ENCODE peak calls at places on chromosomes 3 and 15, in four cellular contexts. One of them, this sample, is unnamed.
A peak's percentile ranks its signal among the peaks of the same experiment; 100 is the strongest.

GRCh38 chr15:101490408-101490891 is 943 bp upstream of the PCSK6 start:
- DNase-seq in NCI-H748 treated with DMSO at 0.1 percent for 48 hours: no peak
- DNase-seq in activated CD8-positive, alpha-beta memory T cell treated with anti-CD3 and anti-CD28 coated beads for 24 hours: no peak
- DNase-seq in astrocyte of the spinal cord: no peak
- DNase-seq in this sample: no peak

GRCh38 chr3:13525827-13526625 is 22.9 kb upstream of the FBLN2 start:
- DNase-seq in activated CD8-positive, alpha-beta memory T cell treated with anti-CD3 and anti-CD28 coated beads for 24 hours: no peak
- DNase-seq in NCI-H748 treated with DMSO at 0.1 percent for 48 hours: no peak
- DNase-seq in astrocyte of the spinal cord: peak; percentile 33
- DNase-seq in this sample: no peak

GRCh38 chr3:126245811-126246727 is 65.7 kb upstream of the ALDH1L1 start:
- DNase-seq in astrocyte of the spinal cord: peak; percentile 63
- DNase-seq in NCI-H748 treated with DMSO at 0.1 percent for 48 hours: peak; percentile 18
- DNase-seq in activated CD8-positive, alpha-beta memory T cell treated with anti-CD3 and anti-CD28 coated beads for 24 hours: no peak
- DNase-seq in this sample: peak; percentile 11

GRCh38 chr15:49902791-49903481 is 216.1 kb downstream of the ATP8B4 start:
- DNase-seq in NCI-H748 treated with DMSO at 0.1 percent for 48 hours: no peak
- DNase-seq in astrocyte of the spinal cord: peak; percentile 78
- DNase-seq in activated CD8-positive, alpha-beta memory T cell treated with anti-CD3 and anti-CD28 coated beads for 24 hours: no peak
- DNase-seq in this sample: no peak

GRCh38 chr15:80199366-80199765 is 46.6 kb downstream of the FAH start:
- DNase-seq in activated CD8-positive, alpha-beta memory T cell treated with anti-CD3 and anti-CD28 coated beads for 24 hours: no peak
- DNase-seq in astrocyte of the spinal cord: no peak
- DNase-seq in NCI-H748 treated with DMSO at 0.1 percent for 48 hours: no peak
- DNase-seq in this sample: no peak

GRCh38 chr3:178551916-178552321 is 15.7 kb downstream of the KCNMB2 start:
- DNase-seq in activated CD8-positive, alpha-beta memory T cell treated with anti-CD3 and anti-CD28 coated beads for 24 hours: no peak
- DNase-seq in astrocyte of the spinal cord: peak; percentile 9
- DNase-seq in NCI-H748 treated with DMSO at 0.1 percent for 48 hours: no peak
- DNase-seq in this sample: no peak

GRCh38 chr15:70375006-70375409 is 277.3 kb upstream of the TLE3 start:
- DNase-seq in astrocyte of the spinal cord: peak; percentile 20
- DNase-seq in NCI-H748 treated with DMSO at 0.1 percent for 48 hours: peak; percentile 32
- DNase-seq in activated CD8-positive, alpha-beta memory T cell treated with anti-CD3 and anti-CD28 coated beads for 24 hours: peak; percentile 42
- DNase-seq in this sample: no peak

GRCh38 chr3:56917740-56918568 is 116.2 kb upstream of the ARHGEF3 start:
- DNase-seq in NCI-H748 treated with DMSO at 0.1 percent for 48 hours: no peak
- DNase-seq in activated CD8-positive, alpha-beta memory T cell treated with anti-CD3 and anti-CD28 coated beads for 24 hours: peak; percentile 78
- DNase-seq in astrocyte of the spinal cord: no peak
- DNase-seq in this sample: peak; percentile 45

GRCh38 chr3:177754508-177754921 is 557.2 kb upstream of the TBL1XR1 start:
- DNase-seq in NCI-H748 treated with DMSO at 0.1 percent for 48 hours: no peak
- DNase-seq in astrocyte of the spinal cord: peak; percentile 45
- DNase-seq in activated CD8-positive, alpha-beta memory T cell treated with anti-CD3 and anti-CD28 coated beads for 24 hours: no peak
- DNase-seq in this sample: no peak

GRCh38 chr3:67635257-67635656 is 19.2 kb downstream of the SUCLG2 start:
- DNase-seq in activated CD8-positive, alpha-beta memory T cell treated with anti-CD3 and anti-CD28 coated beads for 24 hours: no peak
- DNase-seq in astrocyte of the spinal cord: peak; percentile 87
- DNase-seq in NCI-H748 treated with DMSO at 0.1 percent for 48 hours: no peak
- DNase-seq in this sample: no peak

GRCh38 chr15:34984884-34985630 is 3.0 kb downstream of the ZNF770 start:
- DNase-seq in activated CD8-positive, alpha-beta memory T cell treated with anti-CD3 and anti-CD28 coated beads for 24 hours: no peak
- DNase-seq in NCI-H748 treated with DMSO at 0.1 percent for 48 hours: no peak
- DNase-seq in astrocyte of the spinal cord: peak; percentile 29
- DNase-seq in this sample: no peak

GRCh38 chr15:96046620-96047240 is 283.8 kb upstream of the NR2F2 start:
- DNase-seq in activated CD8-positive, alpha-beta memory T cell treated with anti-CD3 and anti-CD28 coated beads for 24 hours: no peak
- DNase-seq in NCI-H748 treated with DMSO at 0.1 percent for 48 hours: no peak
- DNase-seq in astrocyte of the spinal cord: no peak
- DNase-seq in this sample: no peak

GRCh38 chr3:172367205-172368105 is 80.8 kb downstream of the GHSR start:
- DNase-seq in astrocyte of the spinal cord: peak; percentile 54
- DNase-seq in NCI-H748 treated with DMSO at 0.1 percent for 48 hours: no peak
- DNase-seq in activated CD8-positive, alpha-beta memory T cell treated with anti-CD3 and anti-CD28 coated beads for 24 hours: no peak
- DNase-seq in this sample: no peak

GRCh38 chr3:54547051-54547450 is 380.8 kb downstream of the LRTM1 start:
- DNase-seq in astrocyte of the spinal cord: no peak
- DNase-seq in activated CD8-positive, alpha-beta memory T cell treated with anti-CD3 and anti-CD28 coated beads for 24 hours: no peak
- DNase-seq in NCI-H748 treated with DMSO at 0.1 percent for 48 hours: no peak
- DNase-seq in this sample: no peak

GRCh38 chr3:138381950-138382715 is 33.8 kb downstream of the MRAS start:
- DNase-seq in NCI-H748 treated with DMSO at 0.1 percent for 48 hours: no peak
- DNase-seq in astrocyte of the spinal cord: peak; percentile 16
- DNase-seq in activated CD8-positive, alpha-beta memory T cell treated with anti-CD3 and anti-CD28 coated beads for 24 hours: no peak
- DNase-seq in this sample: no peak

GRCh38 chr3:150414989-150415388 is 6.9 kb downstream of the TSC22D2 start:
- DNase-seq in NCI-H748 treated with DMSO at 0.1 percent for 48 hours: no peak
- DNase-seq in activated CD8-positive, alpha-beta memory T cell treated with anti-CD3 and anti-CD28 coated beads for 24 hours: no peak
- DNase-seq in astrocyte of the spinal cord: no peak
- DNase-seq in this sample: no peak

GRCh38 chr3:181009225-181009624 is 19.7 kb upstream of the DNAJC19 start:
- DNase-seq in NCI-H748 treated with DMSO at 0.1 percent for 48 hours: no peak
- DNase-seq in activated CD8-positive, alpha-beta memory T cell treated with anti-CD3 and anti-CD28 coated beads for 24 hours: no peak
- DNase-seq in astrocyte of the spinal cord: no peak
- DNase-seq in this sample: no peak

GRCh38 chr3:170258105-170258487 is 35.9 kb downstream of the PRKCI start:
- DNase-seq in NCI-H748 treated with DMSO at 0.1 percent for 48 hours: no peak
- DNase-seq in activated CD8-positive, alpha-beta memory T cell treated with anti-CD3 and anti-CD28 coated beads for 24 hours: no peak
- DNase-seq in astrocyte of the spinal cord: no peak
- DNase-seq in this sample: no peak

GRCh38 chr3:64214697-64215018 is 10.6 kb downstream of the PRICKLE2 start:
- DNase-seq in NCI-H748 treated with DMSO at 0.1 percent for 48 hours: no peak
- DNase-seq in activated CD8-positive, alpha-beta memory T cell treated with anti-CD3 and anti-CD28 coated beads for 24 hours: no peak
- DNase-seq in astrocyte of the spinal cord: no peak
- DNase-seq in this sample: no peak

This sample was measured in SHP77.